ENCODE peak calls at places on chromosomes 13 and 19, in four cellular contexts. S, Z, E and N are unnamed samples.

GRCh38 chr19:17078920-17079709 is 3.5 kb downstream of the MYO9B start:
- DNase-seq in S (no peak), Z (no peak), E (peak), N (no peak)

GRCh38 chr13:21326155-21327030 is 132.7 kb downstream of the ZDHHC20 start:
- DNase-seq in S (no peak), Z (peak), E (peak), N (no peak)

GRCh38 chr13:37442996-37443395 is 155.6 kb downstream of the POSTN start:
- DNase-seq in S (no peak), Z (no peak), E (peak), N (no peak)

GRCh38 chr19:55341191-55342043 is 1.7 kb downstream of the KMT5C start:
- DNase-seq in S (peak), Z (peak), E (peak), N (no peak)

GRCh38 chr13:94384217-94384905 is 95.1 kb downstream of the DCT start:
- DNase-seq in S (no peak), Z (no peak), E (no peak), N (no peak)

GRCh38 chr13:111396457-111396856 is 76.0 kb downstream of the TEX29 start:
- DNase-seq in S (no peak), Z (peak), E (no peak), N (peak)

GRCh38 chr19:18223860-18224524 is 2.2 kb downstream of the PDE4C start:
- DNase-seq in S (peak), Z (no peak), E (no peak), N (no peak)

GRCh38 chr13:42420304-42420703 is 148.4 kb downstream of the AKAP11 start:
- DNase-seq in S (peak), Z (no peak), E (no peak), N (no peak)

GRCh38 chr19:49758292-49758691 is 4.8 kb downstream of the TSKS start:
- DNase-seq in S (no peak), Z (no peak), E (peak), N (no peak)

GRCh38 chr19:33690461-33691427 is 69.0 kb downstream of the CHST8 start:
- DNase-seq in S (no peak), Z (no peak), E (no peak), N (no peak)

GRCh38 chr19:34461375-34462100 is 20.0 kb upstream of the WTIP start:
- DNase-seq in S (no peak), Z (no peak), E (no peak), N (no peak)

GRCh38 chr13:42102961-42103688 is 54.7 kb downstream of the DGKH start:
- DNase-seq in S (no peak), Z (no peak), E (no peak), N (no peak)

GRCh38 chr13:97344250-97345175 is 89.5 kb upstream of the RAP2A start:
- DNase-seq in S (peak), Z (peak), E (peak), N (no peak)

GRCh38 chr19:18793144-18794028 is 2.3 kb upstream of the COMP start:
- DNase-seq in S (peak), Z (no peak), E (no peak), N (no peak)

GRCh38 chr13:42384265-42384664 is 112.3 kb downstream of the AKAP11 start:
- DNase-seq in S (no peak), Z (no peak), E (no peak), N (no peak)

GRCh38 chr13:25085125-25085742 is 10.7 kb upstream of the PABPC3 start:
- DNase-seq in S (peak), Z (peak), E (peak), N (no peak)

GRCh38 chr19:53977429-53977990 is 13.9 kb upstream of the CACNG6 start:
- DNase-seq in S (peak), Z (peak), E (peak), N (peak)

GRCh38 chr19:9061879-9062278 is 25.0 kb upstream of the OR1M1 start:
- DNase-seq in S (no peak), Z (no peak), E (no peak), N (no peak)

GRCh38 chr19:45245334-45245787 is at the start of gene EXOC3L2:
- DNase-seq in S (no peak), Z (no peak), E (no peak), N (no peak)

GRCh38 chr19:14361824-14362223 is 19.4 kb upstream of the ADGRE5 start:
- DNase-seq in S (peak), Z (no peak), E (peak), N (no peak)

GRCh38 chr13:63184693-63185092 is 1769.0 kb upstream of the PCDH20 start:
- DNase-seq in S (no peak), Z (no peak), E (peak), N (no peak)

GRCh38 chr13:27968316-27969072 is 621 bp downstream of the CDX2 start:
- DNase-seq in S (peak), Z (peak), E (no peak), N (no peak)

GRCh38 chr13:94710081-94710809 is 2.1 kb downstream of the SOX21 start:
- DNase-seq in S (peak), Z (no peak), E (no peak), N (no peak)

GRCh38 chr13:34361528-34361927 is 543.6 kb downstream of the RFC3 start:
- DNase-seq in S (no peak), Z (no peak), E (no peak), N (no peak)

GRCh38 chr13:23813635-23814034 is 75.6 kb downstream of the MIPEP start:
- DNase-seq in S (no peak), Z (no peak), E (no peak), N (no peak)

GRCh38 chr19:45455707-45456499 is 11.9 kb upstream of the FOSB start:
- DNase-seq in S (peak), Z (peak), E (peak), N (peak)

GRCh38 chr13:75481176-75482069 is 546 bp downstream of the TBC1D4 start:
- DNase-seq in S (peak), Z (peak), E (no peak), N (peak)

GRCh38 chr19:16069813-16070365 is 6.4 kb upstream of the TPM4 start:
- DNase-seq in S (no peak), Z (peak), E (no peak), N (no peak)

GRCh38 chr19:17686592-17687042 is 1.5 kb downstream of the UNC13A start:
- DNase-seq in S (peak), Z (no peak), E (peak), N (no peak)

GRCh38 chr19:4061178-4061682 is 5.5 kb downstream of the ZBTB7A start:
- DNase-seq in S (no peak), Z (peak), E (no peak), N (no peak)

GRCh38 chr19:49309087-49309486 is 15.9 kb downstream of the SLC6A16 start:
- DNase-seq in S (no peak), Z (no peak), E (no peak), N (no peak)

GRCh38 chr19:2528543-2529173 is 52.7 kb downstream of the GADD45B start:
- DNase-seq in S (no peak), Z (peak), E (no peak), N (no peak)
- TF ChIP-seq CTCF in S (no peak), Z (no peak), E (no peak), N (no peak)

GRCh38 chr13:40259899-40260298 is 406.5 kb downstream of the FOXO1 start:
- DNase-seq in S (no peak), Z (no peak), E (peak), N (no peak)
- TF ChIP-seq CTCF in S (no peak), Z (no peak), E (no peak), N (no peak)

GRCh38 chr13:33089311-33089710 is 73.1 kb downstream of the KL start:
- DNase-seq in S (no peak), Z (no peak), E (no peak), N (no peak)
- TF ChIP-seq CTCF in S (no peak), Z (no peak), E (no peak), N (no peak)

GRCh38 chr13:91162180-91162579 is 185.3 kb upstream of the MIR17HG start:
- DNase-seq in S (no peak), Z (no peak), E (no peak), N (no peak)
- TF ChIP-seq CTCF in S (no peak), Z (no peak), E (no peak), N (no peak)

GRCh38 chr13:26499209-26499601 is 58.3 kb upstream of the WASF3 start:
- DNase-seq in S (no peak), Z (no peak), E (no peak), N (no peak)
- TF ChIP-seq CTCF in S (no peak), Z (no peak), E (no peak), N (no peak)